ENCODE peak calls at places on chromosome 5, in five cellular contexts. One of them, this sample, is unnamed.

GRCh38 chr5:67338416-67338815 is 141.8 kb upstream of the CD180 start:
- DNase-seq in CD8-positive, alpha-beta T cell: no peak
- DNase-seq in brain microvascular endothelial cell: no peak
- DNase-seq in uterus: no peak
- DNase-seq in spleen: no peak
- DNase-seq in this sample: no peak

GRCh38 chr5:67986761-67987160 is 228.8 kb upstream of the PIK3R1 start:
- DNase-seq in brain microvascular endothelial cell: no peak
- DNase-seq in spleen: no peak
- DNase-seq in CD8-positive, alpha-beta T cell: no peak
- DNase-seq in uterus: no peak
- DNase-seq in this sample: no peak

GRCh38 chr5:93151121-93151520 is 429.9 kb downstream of the NR2F1-AS1 start:
- DNase-seq in uterus: no peak
- DNase-seq in brain microvascular endothelial cell: no peak
- DNase-seq in spleen: no peak
- DNase-seq in CD8-positive, alpha-beta T cell: no peak
- DNase-seq in this sample: no peak

GRCh38 chr5:180718810-180719453 is 20.9 kb downstream of the OR2Y1 start:
- DNase-seq in uterus: no peak
- DNase-seq in CD8-positive, alpha-beta T cell: peak
- DNase-seq in brain microvascular endothelial cell: peak
- DNase-seq in spleen: no peak
- DNase-seq in this sample: peak

GRCh38 chr5:9947944-9948343 is 301.7 kb downstream of the ATPSCKMT start:
- DNase-seq in uterus: no peak
- DNase-seq in spleen: no peak
- DNase-seq in CD8-positive, alpha-beta T cell: no peak
- DNase-seq in brain microvascular endothelial cell: no peak
- DNase-seq in this sample: no peak

GRCh38 chr5:115379622-115380344 is 83.3 kb upstream of the CCDC112 start:
- DNase-seq in spleen: no peak
- DNase-seq in uterus: no peak
- DNase-seq in brain microvascular endothelial cell: no peak
- DNase-seq in CD8-positive, alpha-beta T cell: no peak
- DNase-seq in this sample: no peak

GRCh38 chr5:44911501-44911900 is 102.8 kb downstream of the MRPS30 start:
- DNase-seq in brain microvascular endothelial cell: no peak
- DNase-seq in uterus: no peak
- DNase-seq in CD8-positive, alpha-beta T cell: no peak
- DNase-seq in spleen: no peak
- DNase-seq in this sample: no peak

GRCh38 chr5:164252-164651 is 27.0 kb upstream of the LRRC14B start:
- DNase-seq in CD8-positive, alpha-beta T cell: no peak
- DNase-seq in brain microvascular endothelial cell: no peak
- DNase-seq in uterus: no peak
- DNase-seq in spleen: peak
- DNase-seq in this sample: peak

GRCh38 chr5:27234916-27235315 is 196.5 kb upstream of the CDH9 start:
- DNase-seq in uterus: no peak
- DNase-seq in brain microvascular endothelial cell: no peak
- DNase-seq in spleen: no peak
- DNase-seq in CD8-positive, alpha-beta T cell: no peak
- DNase-seq in this sample: no peak

GRCh38 chr5:106637275-106637674 is 1033.5 kb downstream of the EFNA5 start:
- DNase-seq in brain microvascular endothelial cell: no peak
- DNase-seq in spleen: no peak
- DNase-seq in uterus: no peak
- DNase-seq in CD8-positive, alpha-beta T cell: no peak
- DNase-seq in this sample: no peak

GRCh38 chr5:59034498-59035186 is 451.8 kb downstream of the RAB3C start:
- DNase-seq in brain microvascular endothelial cell: peak
- DNase-seq in uterus: no peak
- DNase-seq in CD8-positive, alpha-beta T cell: no peak
- DNase-seq in spleen: no peak
- DNase-seq in this sample: no peak
- H3K27ac ChIP-seq in brain microvascular endothelial cell: peak
- H3K27ac ChIP-seq in uterus: no peak
- H3K27ac ChIP-seq in CD8-positive, alpha-beta T cell: no peak
- H3K27ac ChIP-seq in spleen: no peak
- H3K27ac ChIP-seq in this sample: no peak

DNA sequence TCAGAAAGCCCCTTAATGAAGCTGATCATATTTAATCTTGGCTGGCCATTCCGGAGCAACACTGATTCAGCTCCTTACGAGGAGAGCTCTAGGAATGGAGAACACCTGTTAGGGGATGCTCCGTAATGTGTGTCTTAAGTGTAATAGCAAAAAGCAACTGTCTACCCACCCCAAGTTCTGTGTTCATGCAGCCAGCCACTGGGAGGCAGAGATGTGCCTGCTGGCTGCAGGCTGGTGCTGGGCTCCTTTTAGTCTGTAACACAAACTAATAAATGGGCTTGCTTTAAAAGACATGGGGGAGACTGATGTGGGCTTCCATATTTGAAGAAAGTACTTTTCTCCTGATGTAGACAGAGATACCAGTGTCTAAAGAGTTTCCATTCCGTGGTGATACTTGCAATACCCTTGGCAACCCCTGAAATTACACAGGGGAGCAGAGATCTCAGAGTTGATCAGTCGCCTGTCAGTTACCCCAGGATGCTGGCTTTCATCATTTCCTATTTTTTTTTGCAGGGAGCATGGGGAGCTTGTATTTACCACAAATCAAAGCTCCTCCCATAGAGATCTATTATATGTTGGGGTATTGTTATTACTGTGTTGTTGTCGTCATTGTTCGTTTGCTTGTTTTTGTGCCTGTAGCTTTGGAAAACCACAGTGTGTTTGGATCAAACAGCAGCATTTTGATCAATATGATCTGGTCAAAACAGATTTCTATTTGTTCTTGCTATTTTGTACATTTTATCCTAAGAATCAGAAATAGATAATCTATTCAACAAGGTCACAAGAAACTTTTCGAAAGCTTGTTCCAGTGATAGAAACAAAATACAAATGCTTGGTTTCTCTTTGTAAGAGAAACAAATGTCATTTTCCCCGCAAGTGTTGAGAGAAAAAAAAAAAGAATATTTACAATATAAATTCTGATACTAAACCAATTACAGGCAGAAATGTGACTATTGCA is 65.8 kb downstream of the MTX3 start:
- DNase-seq in spleen: no peak
- DNase-seq in brain microvascular endothelial cell: no peak
- DNase-seq in CD8-positive, alpha-beta T cell: no peak
- DNase-seq in uterus: no peak
- DNase-seq in this sample: no peak
- TF ChIP-seq CTCF in spleen: no peak
- TF ChIP-seq CTCF in brain microvascular endothelial cell: peak
- TF ChIP-seq CTCF in CD8-positive, alpha-beta T cell: peak
- TF ChIP-seq CTCF in uterus: no peak
- TF ChIP-seq CTCF in this sample: no peak

GRCh38 chr5:124654418-124654817 is 92.0 kb downstream of the ZNF608 start:
- DNase-seq in spleen: no peak
- DNase-seq in brain microvascular endothelial cell: no peak
- DNase-seq in CD8-positive, alpha-beta T cell: no peak
- DNase-seq in uterus: no peak
- DNase-seq in this sample: no peak
- H3K27ac ChIP-seq in spleen: no peak
- H3K27ac ChIP-seq in brain microvascular endothelial cell: no peak
- H3K27ac ChIP-seq in CD8-positive, alpha-beta T cell: no peak
- H3K27ac ChIP-seq in uterus: no peak
- H3K27ac ChIP-seq in this sample: no peak

GRCh38 chr5:160155017-160155725 is 35.9 kb upstream of the PWWP2A start:
- DNase-seq in uterus: no peak
- DNase-seq in CD8-positive, alpha-beta T cell: no peak
- DNase-seq in spleen: no peak
- DNase-seq in brain microvascular endothelial cell: no peak
- DNase-seq in this sample: no peak

GRCh38 chr5:160159991-160160826 is 41.0 kb upstream of the PWWP2A start:
- DNase-seq in spleen: no peak
- DNase-seq in CD8-positive, alpha-beta T cell: no peak
- DNase-seq in uterus: no peak
- DNase-seq in brain microvascular endothelial cell: no peak
- DNase-seq in this sample: no peak

GRCh38 chr5:160161626-160162025 is 42.4 kb upstream of the PWWP2A start:
- DNase-seq in brain microvascular endothelial cell: no peak
- DNase-seq in CD8-positive, alpha-beta T cell: no peak
- DNase-seq in spleen: no peak
- DNase-seq in uterus: no peak
- DNase-seq in this sample: no peak

GRCh38 chr5:160162910-160163309 is 43.7 kb upstream of the PWWP2A start:
- DNase-seq in brain microvascular endothelial cell: no peak
- DNase-seq in CD8-positive, alpha-beta T cell: no peak
- DNase-seq in spleen: no peak
- DNase-seq in uterus: no peak
- DNase-seq in this sample: no peak

DNA sequence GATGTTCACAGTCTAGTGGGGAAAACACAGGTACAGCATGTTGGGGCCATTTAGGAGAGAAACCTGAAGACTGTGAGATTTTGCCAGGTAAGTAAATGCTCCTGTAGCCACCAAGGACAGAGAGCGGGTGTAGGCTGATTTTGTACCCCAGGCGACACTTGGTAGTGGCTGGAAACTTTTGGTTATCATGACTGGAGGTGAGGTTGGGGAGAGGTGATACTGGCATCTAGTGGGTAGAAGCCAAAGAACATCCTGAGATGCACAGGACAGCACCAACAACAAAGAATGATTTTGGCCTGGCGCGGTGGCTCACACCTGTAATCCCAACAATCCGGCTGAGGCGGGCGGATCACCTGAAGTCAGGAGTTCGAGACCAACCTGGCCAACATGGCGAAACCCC is 38.8 kb upstream of the PWWP2A start:
- DNase-seq in spleen: no peak
- DNase-seq in brain microvascular endothelial cell: no peak
- DNase-seq in uterus: no peak
- DNase-seq in CD8-positive, alpha-beta T cell: no peak
- DNase-seq in this sample: no peak
- TF ChIP-seq CTCF in spleen: no peak
- TF ChIP-seq CTCF in brain microvascular endothelial cell: peak
- TF ChIP-seq CTCF in uterus: no peak
- TF ChIP-seq CTCF in CD8-positive, alpha-beta T cell: no peak
- TF ChIP-seq CTCF in this sample: no peak

GRCh38 chr5:167488371-167488770 is 803.1 kb upstream of the WWC1 start:
- DNase-seq in brain microvascular endothelial cell: peak
- DNase-seq in uterus: no peak
- DNase-seq in CD8-positive, alpha-beta T cell: no peak
- DNase-seq in spleen: no peak
- DNase-seq in this sample: no peak
- H3K27ac ChIP-seq in brain microvascular endothelial cell: no peak
- H3K27ac ChIP-seq in uterus: no peak
- H3K27ac ChIP-seq in CD8-positive, alpha-beta T cell: no peak
- H3K27ac ChIP-seq in spleen: no peak
- H3K27ac ChIP-seq in this sample: no peak

DNA sequence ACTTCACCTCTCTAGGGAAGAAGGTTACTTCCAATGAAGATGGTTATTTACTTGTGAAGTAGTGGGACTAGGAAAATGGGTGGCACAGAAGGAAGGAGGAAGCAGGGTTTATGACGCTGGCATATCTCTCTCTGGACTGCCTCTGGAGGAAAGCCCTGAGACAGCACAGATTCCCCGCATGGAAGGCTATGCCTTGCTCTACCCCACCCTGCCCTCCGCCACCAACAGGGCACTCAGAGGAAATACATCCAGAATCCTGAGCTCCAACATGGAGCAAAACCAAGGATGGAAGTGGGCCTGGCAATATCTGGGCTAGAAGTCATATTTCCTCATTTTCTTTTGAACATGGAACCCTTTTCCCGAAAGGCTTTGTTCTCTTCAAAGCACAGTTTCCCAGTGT is 346.9 kb downstream of the ZSWIM6 start:
- DNase-seq in spleen: no peak
- DNase-seq in uterus: no peak
- DNase-seq in CD8-positive, alpha-beta T cell: no peak
- DNase-seq in brain microvascular endothelial cell: no peak
- DNase-seq in this sample: no peak
- TF ChIP-seq CTCF in spleen: no peak
- TF ChIP-seq CTCF in uterus: no peak
- TF ChIP-seq CTCF in CD8-positive, alpha-beta T cell: no peak
- TF ChIP-seq CTCF in brain microvascular endothelial cell: peak
- TF ChIP-seq CTCF in this sample: no peak

GRCh38 chr5:138467711-138468132 is 2.4 kb downstream of the EGR1 start:
- DNase-seq in CD8-positive, alpha-beta T cell: no peak
- DNase-seq in uterus: no peak
- DNase-seq in brain microvascular endothelial cell: no peak
- DNase-seq in spleen: peak
- DNase-seq in this sample: no peak
- H3K27ac ChIP-seq in CD8-positive, alpha-beta T cell: no peak
- H3K27ac ChIP-seq in uterus: peak
- H3K27ac ChIP-seq in brain microvascular endothelial cell: no peak
- H3K27ac ChIP-seq in spleen: no peak
- H3K27ac ChIP-seq in this sample: no peak

This sample was measured in CD4-positive, alpha-beta T cell.